ENCODE peak calls at places on chromosome 15, in four cellular contexts. L is endothelial cell of umbilical vein, X is H9, T is DND-41. D is an unnamed sample.

GRCh38 chr15:25739687-25740121 is 123.4 kb downstream of the ATP10A start:
- DNase-seq in L (no peak), X (peak; percentile 53), T (peak; percentile 6), D (no peak)

GRCh38 chr15:84982301-84982920 is 755 bp downstream of the PDE8A start:
- DNase-seq in L (peak; percentile 58), X (peak; percentile 48), T (no peak), D (peak; percentile 51)

GRCh38 chr15:27017168-27017809 is 46.3 kb downstream of the GABRG3 start:
- DNase-seq in L (peak; percentile 6), X (peak; percentile 83), T (peak; percentile 59), D (no peak)

GRCh38 chr15:47188766-47189507 is 528.4 kb upstream of the SEMA6D start:
- DNase-seq in L (no peak), X (peak; percentile 77), T (no peak), D (no peak)

GRCh38 chr15:87564666-87565065 is 691.9 kb downstream of the NTRK3 start:
- DNase-seq in L (no peak), X (no peak), T (no peak), D (no peak)

GRCh38 chr15:81069909-81070308 is 64.2 kb upstream of the CFAP161 start:
- DNase-seq in L (peak; percentile 44), X (no peak), T (no peak), D (no peak)

GRCh38 chr15:98525625-98526024 is 122.7 kb upstream of the IGF1R start:
- DNase-seq in L (no peak), X (no peak), T (no peak), D (no peak)

GRCh38 chr15:77395013-77395774 is 24.7 kb downstream of the PEAK1 start:
- DNase-seq in L (no peak), X (no peak), T (no peak), D (no peak)

GRCh38 chr15:39291690-39292089 is 289.2 kb upstream of the THBS1 start:
- DNase-seq in L (no peak), X (no peak), T (no peak), D (no peak)

GRCh38 chr15:58748040-58748786 is 1.3 kb downstream of the ADAM10 start:
- DNase-seq in L (peak; percentile 43), X (no peak), T (peak; percentile 70), D (no peak)

GRCh38 chr15:60819860-60820259 is 340.9 kb upstream of the ICE2 start:
- DNase-seq in L (no peak), X (no peak), T (no peak), D (no peak)

GRCh38 chr15:75640483-75641175 is 605 bp upstream of the IMP3 start:
- DNase-seq in L (peak; percentile 77), X (no peak), T (peak; percentile 74), D (no peak)

GRCh38 chr15:74497584-74497983 is 36.6 kb upstream of the UBL7 start:
- DNase-seq in L (no peak), X (no peak), T (no peak), D (no peak)

GRCh38 chr15:77024273-77025065 is 29.5 kb downstream of the PSTPIP1 start:
- DNase-seq in L (peak; percentile 40), X (peak; percentile 76), T (peak; percentile 70), D (peak; percentile 86)

GRCh38 chr15:88323468-88323867 is 66.9 kb upstream of the NTRK3 start:
- DNase-seq in L (no peak), X (no peak), T (no peak), D (no peak)

GRCh38 chr15:68585574-68586273 is 6.9 kb downstream of the CORO2B start:
- DNase-seq in L (no peak), X (no peak), T (no peak), D (no peak)

GRCh38 chr15:59622289-59622688 is 10.7 kb downstream of the GCNT3 start:
- DNase-seq in L (peak; percentile 55), X (peak; percentile 75), T (peak; percentile 26), D (no peak)

GRCh38 chr15:73273181-73274002 is 95.4 kb downstream of the HCN4 start:
- DNase-seq in L (peak; percentile 58), X (peak; percentile 66), T (peak; percentile 38), D (no peak)

GRCh38 chr15:81184188-81184587 is 12.5 kb upstream of the IL16 start:
- DNase-seq in L (no peak), X (no peak), T (no peak), D (no peak)

GRCh38 chr15:82710208-82710555 is 507 bp upstream of the AP3B2 start:
- DNase-seq in L (no peak), X (no peak), T (no peak), D (no peak)

GRCh38 chr15:38508647-38509046 is 54.7 kb downstream of the FAM98B start:
- DNase-seq in L (no peak), X (no peak), T (no peak), D (no peak)

GRCh38 chr15:95557226-95558046 is 773.1 kb upstream of the NR2F2 start:
- DNase-seq in L (peak; percentile 96), X (no peak), T (no peak), D (no peak)

GRCh38 chr15:77532846-77533245 is 99.9 kb downstream of the LINGO1 start:
- DNase-seq in L (no peak), X (no peak), T (no peak), D (no peak)

GRCh38 chr15:36598529-36599177 is 19.2 kb downstream of the CDIN1 start:
- DNase-seq in L (no peak), X (no peak), T (no peak), D (no peak)

GRCh38 chr15:62998262-62998909 is 44.2 kb upstream of the TPM1 start:
- DNase-seq in L (no peak), X (no peak), T (no peak), D (no peak)

GRCh38 chr15:57281357-57281756 is 94.9 kb upstream of the CGNL1 start:
- DNase-seq in L (no peak), X (no peak), T (no peak), D (no peak)

GRCh38 chr15:54556231-54556630 is 578.0 kb downstream of the UNC13C start:
- DNase-seq in L (no peak), X (no peak), T (no peak), D (no peak)

GRCh38 chr15:94080989-94081605 is 150.3 kb upstream of the MCTP2 start:
- DNase-seq in L (no peak), X (no peak), T (no peak), D (no peak)

GRCh38 chr15:90036343-90036742 is 35.2 kb downstream of the ZNF710 start:
- DNase-seq in L (no peak), X (no peak), T (no peak), D (peak; percentile 17)
- H3K4me1 ChIP-seq in L (peaks cover 51% of the 10 kb centered on the region), X (peaks cover 14% of the 10 kb centered on the region), T (peaks cover 36% of the 10 kb centered on the region), D (peaks cover 38% of the 10 kb centered on the region)

DNA sequence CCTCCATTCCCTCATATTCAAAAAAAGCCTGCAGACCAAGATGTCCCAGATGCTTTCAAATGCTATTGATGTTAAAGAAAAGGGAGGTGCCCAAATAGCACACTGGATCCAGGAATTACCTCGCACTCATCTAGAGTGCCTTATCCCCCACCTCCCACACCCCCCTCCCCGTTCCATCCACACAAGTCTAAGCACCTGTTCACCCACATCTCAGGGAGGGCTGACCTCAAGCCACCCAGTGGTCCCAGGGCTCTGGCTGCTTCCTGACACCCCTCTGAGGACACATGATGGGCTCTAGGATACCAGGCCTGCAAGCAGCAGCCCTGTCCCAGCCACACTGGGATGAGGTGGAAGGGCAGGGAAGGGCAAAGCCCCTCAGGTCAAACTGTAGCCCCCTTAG is 4.8 kb downstream of the RBPMS2 start:
- DNase-seq in L (no peak), X (no peak), T (no peak), D (no peak)
- H3K4me1 ChIP-seq in L (no peaks in the 10 kb centered on the region), X (peaks cover 14% of the 10 kb centered on the region), T (no peaks in the 10 kb centered on the region), D (no peaks in the 10 kb centered on the region)

DNA sequence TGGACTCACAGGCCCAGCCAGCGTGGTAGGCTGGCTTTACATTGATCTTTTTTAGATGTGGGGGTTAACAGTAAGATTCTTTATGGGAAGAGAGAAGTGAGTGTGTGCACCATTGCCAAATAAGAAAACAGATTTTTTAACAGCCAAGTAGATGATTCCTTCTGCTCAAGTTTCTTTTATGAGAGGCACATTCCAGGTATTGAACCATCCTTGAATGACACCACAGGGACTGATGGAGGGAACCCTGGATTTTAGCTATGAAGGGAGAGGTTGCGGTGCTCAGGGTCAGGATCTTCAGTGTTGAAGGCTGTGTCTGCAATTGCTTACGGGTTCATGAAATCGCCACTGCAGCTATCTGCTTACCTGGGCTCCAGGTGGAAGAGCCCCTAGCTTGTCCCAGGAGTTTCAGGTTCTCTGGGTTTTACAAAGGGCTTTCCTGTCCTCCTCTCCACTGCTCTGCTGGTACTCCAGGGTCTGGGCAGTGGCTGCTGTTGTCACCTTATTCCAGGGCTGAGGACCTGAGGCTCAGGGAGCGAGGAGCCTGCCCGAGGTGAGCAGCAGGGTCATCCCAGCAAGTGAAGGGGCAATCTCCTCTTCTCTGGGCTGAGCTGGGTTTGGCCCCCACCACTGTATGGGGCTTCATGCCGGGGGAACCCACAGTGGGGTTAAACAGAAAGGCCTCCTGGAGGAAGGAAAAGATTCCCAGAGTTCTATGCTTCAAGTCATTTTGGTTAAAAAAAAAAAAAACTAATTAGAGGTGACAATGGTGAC is 53.4 kb downstream of the SMAD6 start:
- DNase-seq in L (no peak), X (no peak), T (no peak), D (peak; percentile 20)
- H3K4me1 ChIP-seq in L (peaks cover 43% of the 10 kb centered on the region), X (peaks cover 4% of the 10 kb centered on the region), T (peaks cover 19% of the 10 kb centered on the region), D (peaks cover 5% of the 10 kb centered on the region)

GRCh38 chr15:66875588-66876422 is 173.8 kb downstream of the SMAD6 start:
- DNase-seq in L (no peak), X (no peak), T (no peak), D (no peak)

GRCh38 chr15:66866651-66867050 is 164.6 kb downstream of the SMAD6 start:
- DNase-seq in L (no peak), X (no peak), T (no peak), D (no peak)

GRCh38 chr15:66872394-66872793 is 170.4 kb downstream of the SMAD6 start:
- DNase-seq in L (no peak), X (no peak), T (no peak), D (no peak)

GRCh38 chr15:66873856-66874255 is 171.8 kb downstream of the SMAD6 start:
- DNase-seq in L (no peak), X (no peak), T (no peak), D (no peak)

GRCh38 chr15:66870880-66871388 is 168.9 kb downstream of the SMAD6 start:
- DNase-seq in L (no peak), X (no peak), T (no peak), D (no peak)
- H3K4me1 ChIP-seq in L (no peaks in the 10 kb centered on the region), X (no peaks in the 10 kb centered on the region), T (no peaks in the 10 kb centered on the region), D (no peaks in the 10 kb centered on the region)

DNA sequence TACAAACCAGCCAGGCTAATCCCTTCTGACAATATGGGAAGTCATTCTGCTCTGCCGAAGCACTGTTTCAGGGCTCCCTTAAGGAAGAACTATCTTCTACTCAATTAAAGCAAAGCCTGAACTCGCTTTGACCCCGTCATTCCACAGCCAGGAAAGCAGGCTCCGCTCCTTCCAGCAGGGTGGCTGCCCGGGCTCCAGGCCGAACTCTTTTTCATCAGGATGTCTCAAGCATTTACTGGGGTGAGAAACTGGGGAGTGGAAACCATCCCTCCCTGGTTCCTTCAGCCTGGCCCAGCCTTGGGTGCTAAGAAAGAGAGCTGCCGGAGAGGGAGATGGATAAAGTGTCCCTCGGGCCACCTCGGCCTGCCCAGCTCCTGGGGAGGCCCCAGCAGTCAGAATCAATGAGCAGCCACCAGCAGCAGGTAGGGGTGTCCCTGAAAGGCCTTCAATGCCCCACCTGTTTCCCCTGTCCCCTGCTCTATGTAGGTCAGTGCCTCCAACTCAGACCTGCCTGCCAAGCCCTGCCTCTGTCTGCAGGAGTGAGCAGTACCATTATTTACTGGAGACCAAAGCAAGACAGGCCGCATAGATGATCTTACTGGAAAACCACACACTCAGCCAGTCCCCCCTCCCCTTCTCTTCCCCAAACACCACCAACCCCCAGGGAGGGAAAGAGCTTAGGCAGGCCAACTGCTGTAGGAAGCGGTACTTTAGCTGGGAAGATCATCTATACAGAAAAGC is 225.6 kb upstream of the TLE3 start:
- DNase-seq in L (no peak), X (no peak), T (no peak), D (no peak)
- H3K4me1 ChIP-seq in L (no peaks in the 10 kb centered on the region), X (peaks cover 3% of the 10 kb centered on the region), T (peaks cover 3% of the 10 kb centered on the region), D (no peaks in the 10 kb centered on the region)